ENCODE peak calls at places on chromosomes 16 and 17, in five cellular contexts. G is iPS DF 6.9, N is mesendoderm, F is brain microvascular endothelial cell, O is endothelial cell of umbilical vein. C is an unnamed sample.

GRCh38 chr16:75379911-75380847 is 53.1 kb downstream of the CFDP1 start:
- DNase-seq in N (no peak), F (no peak), G (no peak), O (peak; percentile 17), C (no peak)

GRCh38 chr17:34990921-34991365 is 10.6 kb downstream of the LIG3 start:
- DNase-seq in F (no peak), N (no peak), O (no peak), G (no peak), C (no peak)

GRCh38 chr16:28195859-28196258 is 15.9 kb downstream of the XPO6 start:
- DNase-seq in F (no peak), G (no peak), N (no peak), O (no peak), C (no peak)

GRCh38 chr16:80274576-80275191 is 266.1 kb upstream of the DYNLRB2 start:
- DNase-seq in F (peak; percentile 79), O (no peak), G (no peak), N (no peak), C (no peak)

GRCh38 chr17:72846399-72846798 is 246.1 kb downstream of the SLC39A11 start:
- DNase-seq in F (no peak), O (no peak), G (no peak), N (no peak), C (no peak)

GRCh38 chr17:27466748-27467375 is 10.6 kb downstream of the KSR1 start:
- DNase-seq in N (no peak), G (no peak), O (no peak), F (no peak), C (no peak)

GRCh38 chr16:24291932-24292331 is 35.8 kb downstream of the CACNG3 start:
- DNase-seq in G (no peak), O (no peak), N (no peak), F (no peak), C (no peak)

GRCh38 chr16:51035110-51035498 is 116.0 kb downstream of the SALL1 start:
- DNase-seq in G (no peak), F (no peak), N (peak; percentile 86), O (no peak), C (no peak)

GRCh38 chr17:68296217-68297140 is 5.2 kb downstream of the ARSG start:
- DNase-seq in O (no peak), F (no peak), G (no peak), N (peak; percentile 77), C (no peak)

GRCh38 chr16:73275024-73275423 is 227.1 kb upstream of the ZFHX3 start:
- DNase-seq in G (no peak), N (no peak), O (no peak), F (no peak), C (no peak)

GRCh38 chr16:9908613-9909012 is 273.6 kb downstream of the GRIN2A start:
- DNase-seq in O (no peak), G (no peak), N (no peak), F (no peak), C (no peak)

GRCh38 chr17:7987112-7987893 is 15.1 kb upstream of the GUCY2D start:
- DNase-seq in O (no peak), N (no peak), G (no peak), F (no peak), C (no peak)

GRCh38 chr17:80904036-80904435 is 87.6 kb upstream of the CHMP6 start:
- DNase-seq in O (no peak), F (no peak), N (no peak), G (no peak), C (no peak)

GRCh38 chr17:14048169-14048568 is 21.1 kb upstream of the COX10 start:
- DNase-seq in F (no peak), O (no peak), G (no peak), N (peak; percentile 32), C (no peak)

GRCh38 chr17:81223758-81224122 is 975 bp upstream of the CEP131 start:
- DNase-seq in G (no peak), N (peak; percentile 47), O (no peak), F (no peak), C (no peak)

GRCh38 chr17:41777579-41778188 is 8.8 kb downstream of the JUP start:
- DNase-seq in F (peak; percentile 88), N (peak; percentile 40), G (no peak), O (peak; percentile 100), C (no peak)

GRCh38 chr16:9092963-9093477 is 1.6 kb downstream of the HAPSTR1 start:
- DNase-seq in F (no peak), O (peak; percentile 30), G (no peak), N (peak; percentile 67), C (no peak)

GRCh38 chr16:46887524-46887854 is 3.3 kb downstream of the GPT2 start:
- DNase-seq in N (no peak), F (no peak), G (no peak), O (no peak), C (no peak)

GRCh38 chr17:33492082-33492481 is 199.0 kb upstream of the ASIC2 start:
- DNase-seq in F (no peak), O (no peak), N (no peak), G (no peak), C (no peak)

GRCh38 chr17:81681672-81682071 is 1.9 kb downstream of the ARL16 start:
- DNase-seq in G (no peak), F (no peak), O (no peak), N (no peak), C (no peak)

GRCh38 chr17:73420897-73421296 is 109.1 kb upstream of the CDC42EP4 start:
- DNase-seq in G (no peak), F (peak; percentile 40), N (peak; percentile 70), O (no peak), C (no peak)

GRCh38 chr16:78992001-78992400 is 608.5 kb downstream of the MAF start:
- DNase-seq in F (no peak), N (no peak), O (no peak), G (no peak), C (no peak)

GRCh38 chr17:46144246-46144645 is 49.0 kb downstream of the KANSL1 start:
- DNase-seq in F (no peak), N (no peak), G (no peak), O (no peak), C (no peak)

GRCh38 chr17:48728232-48729231 is at the start of gene HOXB13:
- DNase-seq in G (no peak), N (peak; percentile 68), O (peak; percentile 36), F (no peak), C (no peak)

GRCh38 chr17:78031435-78031834 is 72.9 kb downstream of the TNRC6C start:
- DNase-seq in O (no peak), N (no peak), G (no peak), F (no peak), C (no peak)

GRCh38 chr17:49022391-49022941 is 25.3 kb downstream of the IGF2BP1 start:
- DNase-seq in G (peak; percentile 89), F (peak; percentile 58), N (peak; percentile 99), O (peak; percentile 72), C (no peak)

GRCh38 chr16:85851034-85851780 is 47.8 kb upstream of the IRF8 start:
- DNase-seq in F (no peak), O (no peak), G (no peak), N (no peak), C (no peak)

GRCh38 chr16:65947951-65948350 is 418.5 kb upstream of the CDH5 start:
- DNase-seq in O (no peak), F (no peak), G (no peak), N (no peak), C (no peak)

GRCh38 chr17:35214192-35214591 is 20.0 kb upstream of the SLC35G3 start:
- DNase-seq in O (no peak), F (no peak), G (no peak), N (no peak), C (no peak)

DNA sequence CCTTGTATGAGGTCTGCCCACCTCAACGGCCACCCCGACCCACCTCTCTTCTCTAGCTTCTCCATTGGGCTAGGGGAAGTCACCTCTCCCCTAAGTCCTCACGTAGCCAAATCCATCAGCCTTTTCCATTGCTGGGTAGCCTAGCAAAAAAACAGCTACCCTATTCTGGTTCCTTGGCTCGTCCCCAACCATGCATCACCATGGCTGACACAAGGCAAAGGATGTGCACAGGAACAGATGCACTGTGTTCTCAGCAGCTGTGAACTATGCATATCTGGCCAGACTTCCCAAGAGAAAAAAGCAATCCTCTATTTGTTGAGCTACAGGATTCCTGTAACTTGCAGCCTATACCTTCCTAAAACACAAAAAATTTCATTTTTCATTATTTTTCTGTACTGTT is 22.0 kb upstream of the FLCN start:
- DNase-seq in N (no peak), F (no peak), O (no peak), G (no peak), C (no peak)
- H3K36me3 ChIP-seq in N (peaks cover 14% of the 10 kb centered on the region), F (peaks cover 48% of the 10 kb centered on the region), O (peaks cover 16% of the 10 kb centered on the region), G (peaks cover 14% of the 10 kb centered on the region), C (peaks cover 60% of the 10 kb centered on the region)

DNA sequence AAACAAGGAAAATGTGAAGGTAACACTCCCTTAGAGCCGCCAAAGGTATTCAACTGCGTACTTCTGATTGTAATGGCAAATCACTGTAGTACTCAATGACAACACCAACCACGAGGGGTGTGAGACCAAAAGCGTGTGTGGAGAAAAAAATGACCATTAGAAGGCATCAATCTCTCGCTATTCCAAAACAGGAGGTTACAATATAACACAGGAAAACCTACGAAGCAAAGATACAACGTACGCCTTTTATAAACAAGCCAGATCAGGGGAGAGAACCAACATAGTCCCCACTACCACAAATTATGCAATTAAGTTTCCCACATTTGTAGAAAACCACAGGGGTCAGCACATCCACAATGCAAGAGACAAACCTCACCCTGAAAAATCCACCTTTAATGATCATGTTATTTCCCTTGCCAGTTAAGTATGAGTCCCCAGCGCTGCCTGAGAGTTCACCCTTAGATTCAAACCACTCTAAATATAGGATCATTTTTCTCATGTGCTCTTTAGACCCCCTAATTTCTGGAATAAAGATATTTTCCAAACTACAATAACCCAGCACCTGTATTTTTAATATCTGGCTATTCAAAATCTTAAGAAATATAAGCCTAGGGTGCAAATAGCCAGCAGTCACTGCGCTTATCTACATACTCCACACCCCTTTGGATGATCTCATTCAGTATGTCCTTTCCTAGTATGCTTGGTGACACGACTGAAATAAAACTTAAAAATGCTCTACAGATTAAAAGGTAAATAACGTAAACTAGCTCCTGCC is 12.4 kb downstream of the TEX14 start:
- DNase-seq in F (peak; percentile 87), N (peak; percentile 91), G (no peak), O (no peak), C (no peak)
- H3K27ac ChIP-seq in F (peak overlapping the region; percentile 90), N (no peak overlapping the region), G (no peak overlapping the region), O (no peak overlapping the region), C (no peak overlapping the region)

GRCh38 chr17:21390294-21390693 is 14.1 kb downstream of the KCNJ12 start:
- DNase-seq in N (no peak), G (no peak), O (no peak), F (no peak), C (no peak)

GRCh38 chr17:21394265-21394664 is 18.1 kb downstream of the KCNJ12 start:
- DNase-seq in N (no peak), F (peak; percentile 40), G (no peak), O (no peak), C (no peak)

GRCh38 chr17:21389352-21389751 is 13.2 kb downstream of the KCNJ12 start:
- DNase-seq in N (no peak), O (no peak), G (no peak), F (no peak), C (no peak)

GRCh38 chr17:21388944-21389343 is 12.8 kb downstream of the KCNJ12 start:
- DNase-seq in F (no peak), N (no peak), G (no peak), O (no peak), C (no peak)

GRCh38 chr17:21392257-21392656 is 16.1 kb downstream of the KCNJ12 start:
- DNase-seq in O (no peak), N (no peak), G (no peak), F (no peak), C (no peak)
- H3K36me3 ChIP-seq in O (no peaks in the 10 kb centered on the region), N (no peaks in the 10 kb centered on the region), G (no peaks in the 10 kb centered on the region), F (no peaks in the 10 kb centered on the region), C (no peaks in the 10 kb centered on the region)

GRCh38 chr16:68298907-68299515 is 11.7 kb downstream of the SLC7A6OS start:
- DNase-seq in N (peak; percentile 37), F (peak; percentile 49), G (no peak), O (no peak), C (no peak)
- H3K27ac ChIP-seq in N (no peak overlapping the region), F (no peak overlapping the region), G (no peak overlapping the region), O (no peak overlapping the region), C (peak overlapping the region; percentile 40)

GRCh38 chr16:11696266-11697012 is 28.2 kb downstream of the SNN start:
- DNase-seq in N (no peak), G (no peak), F (no peak), O (no peak), C (no peak)
- H3K36me3 ChIP-seq in N (peaks cover 11% of the 10 kb centered on the region), G (peaks cover 15% of the 10 kb centered on the region), F (peaks cover 67% of the 10 kb centered on the region), O (peaks cover 17% of the 10 kb centered on the region), C (peaks cover 26% of the 10 kb centered on the region)

C was measured in thoracic aorta.